ENCODE peak calls at places on chromosome 22, in four cellular contexts. V is sigmoid colon, U is astrocyte of the spinal cord, E is tibial artery. P is an unnamed sample.

GRCh38 chr22:37275622-37276021 is 6.7 kb upstream of the CYTH4 start:
- DNase-seq in U (no peak), V (no peak), E (no peak), P (no peak)

GRCh38 chr22:27159716-27160295 is 502.4 kb downstream of the MIAT start:
- DNase-seq in E (no peak), U (no peak), V (no peak), P (no peak)

GRCh38 chr22:33328789-33329296 is 270.7 kb upstream of the SYN3 start:
- DNase-seq in E (no peak), U (peak), V (no peak), P (no peak)

GRCh38 chr22:37749223-37749622 is 52.4 kb downstream of the TRIOBP start:
- DNase-seq in U (no peak), E (no peak), V (no peak), P (no peak)

GRCh38 chr22:36771376-36772063 is 4.4 kb downstream of the IFT27 start:
- DNase-seq in E (no peak), V (peak), U (no peak), P (no peak)

GRCh38 chr22:39999144-39999757 is 4.5 kb downstream of the FAM83F start:
- DNase-seq in E (no peak), V (no peak), U (peak), P (no peak)

GRCh38 chr22:21926728-21927127 is 25.9 kb downstream of the PPM1F start:
- DNase-seq in E (no peak), U (no peak), V (no peak), P (no peak)

GRCh38 chr22:40265783-40266182 is 80.5 kb upstream of the ADSL start:
- DNase-seq in V (no peak), U (no peak), E (no peak), P (no peak)

GRCh38 chr22:24088796-24089195 is 77.7 kb downstream of the CABIN1 start:
- DNase-seq in E (no peak), U (peak), V (peak), P (peak)

GRCh38 chr22:35873426-35873825 is 155.2 kb downstream of the RBFOX2 start:
- DNase-seq in V (no peak), E (no peak), U (no peak), P (no peak)

GRCh38 chr22:21646608-21647590 is 4.8 kb downstream of the SDF2L1 start:
- DNase-seq in U (peak), E (peak), V (peak), P (peak)

GRCh38 chr22:48902983-48903650 is 924.6 kb downstream of the BRD1 start:
- DNase-seq in E (no peak), V (peak), U (no peak), P (no peak)

GRCh38 chr22:17743661-17744411 is 30.4 kb downstream of the BID start:
- DNase-seq in E (no peak), U (no peak), V (no peak), P (no peak)

GRCh38 chr22:27317156-27317555 is 484.4 kb downstream of the MN1 start:
- DNase-seq in V (no peak), E (no peak), U (no peak), P (no peak)

GRCh38 chr22:38176170-38176741 is 5.4 kb downstream of the PLA2G6 start:
- DNase-seq in U (peak), E (peak), V (peak), P (peak)

GRCh38 chr22:47781024-47781423 is 1018.6 kb downstream of the TBC1D22A start:
- DNase-seq in U (no peak), E (no peak), V (no peak), P (no peak)

GRCh38 chr22:43289551-43289963 is 53.6 kb downstream of the SCUBE1 start:
- DNase-seq in U (no peak), V (no peak), E (no peak), P (peak)

GRCh38 chr22:36977401-36977861 is 41.8 kb downstream of the TST start:
- DNase-seq in E (peak), U (peak), V (peak), P (peak)

GRCh38 chr22:39960791-39961746 is 872 bp downstream of the TMA7B start:
- DNase-seq in V (no peak), U (peak), E (no peak), P (peak)

GRCh38 chr22:23705358-23705757 is 14.5 kb downstream of the RGL4 start:
- DNase-seq in U (no peak), E (no peak), V (no peak), P (no peak)

GRCh38 chr22:39361495-39361894 is 11.7 kb downstream of the SYNGR1 start:
- DNase-seq in E (no peak), U (no peak), V (no peak), P (no peak)

GRCh38 chr22:39490966-39491680 is 11.0 kb upstream of the MIEF1 start:
- DNase-seq in E (no peak), U (no peak), V (peak), P (no peak)

GRCh38 chr22:28006271-28006670 is 87.2 kb upstream of the PITPNB start:
- DNase-seq in E (no peak), V (no peak), U (no peak), P (no peak)

GRCh38 chr22:37999640-38000272 is 15.4 kb upstream of the SOX10 start:
- DNase-seq in E (no peak), V (no peak), U (peak), P (peak)

GRCh38 chr22:38873469-38874411 is 1.7 kb upstream of the CBX6 start:
- DNase-seq in U (no peak), V (peak), E (no peak), P (no peak)

GRCh38 chr22:21766933-21767462 is 31.4 kb upstream of the YPEL1 start:
- DNase-seq in U (no peak), V (no peak), E (no peak), P (no peak)

GRCh38 chr22:27799334-27800249 is 2.0 kb downstream of the MN1 start:
- DNase-seq in U (no peak), E (no peak), V (no peak), P (no peak)

GRCh38 chr22:30602049-30602448 is 4.9 kb upstream of the TCN2 start:
- DNase-seq in U (peak), E (no peak), V (no peak), P (peak)

GRCh38 chr22:45628508-45628907 is 43.1 kb upstream of the ATXN10 start:
- DNase-seq in E (no peak), U (no peak), V (no peak), P (no peak)

GRCh38 chr22:24952837-24953293 is 349 bp downstream of the KIAA1671 start:
- DNase-seq in V (peak), U (peak), E (peak), P (peak)

GRCh38 chr22:24706732-24707476 is 67.6 kb downstream of the PIWIL3 start:
- DNase-seq in V (no peak), U (no peak), E (no peak), P (no peak)

GRCh38 chr22:33639588-33640254 is 280.6 kb downstream of the LARGE1 start:
- DNase-seq in V (no peak), U (no peak), E (no peak), P (no peak)

GRCh38 chr22:21573750-21574494 is 6.4 kb downstream of the UBE2L3 start:
- DNase-seq in E (no peak), V (no peak), U (no peak), P (no peak)

GRCh38 chr22:26718905-26719304 is 61.5 kb downstream of the MIAT start:
- DNase-seq in E (no peak), U (peak), V (no peak), P (peak)

GRCh38 chr22:24289781-24290181 is 19.1 kb downstream of the SPECC1L start:
- DNase-seq in E (peak), U (no peak), V (peak), P (peak)

GRCh38 chr22:50085211-50085999 is at the start of gene MLC1:
- DNase-seq in V (no peak), E (no peak), U (no peak), P (no peak)

GRCh38 chr22:42275176-42275575 is 4.7 kb upstream of the TCF20 start:
- DNase-seq in U (no peak), E (no peak), V (peak), P (no peak)

GRCh38 chr22:46764140-46764680 is 1.8 kb downstream of the TBC1D22A start:
- DNase-seq in U (no peak), V (no peak), E (no peak), P (no peak)
- H3K4me3 ChIP-seq in U (no peak), V (no peak), E (no peak), P (no peak)

DNA sequence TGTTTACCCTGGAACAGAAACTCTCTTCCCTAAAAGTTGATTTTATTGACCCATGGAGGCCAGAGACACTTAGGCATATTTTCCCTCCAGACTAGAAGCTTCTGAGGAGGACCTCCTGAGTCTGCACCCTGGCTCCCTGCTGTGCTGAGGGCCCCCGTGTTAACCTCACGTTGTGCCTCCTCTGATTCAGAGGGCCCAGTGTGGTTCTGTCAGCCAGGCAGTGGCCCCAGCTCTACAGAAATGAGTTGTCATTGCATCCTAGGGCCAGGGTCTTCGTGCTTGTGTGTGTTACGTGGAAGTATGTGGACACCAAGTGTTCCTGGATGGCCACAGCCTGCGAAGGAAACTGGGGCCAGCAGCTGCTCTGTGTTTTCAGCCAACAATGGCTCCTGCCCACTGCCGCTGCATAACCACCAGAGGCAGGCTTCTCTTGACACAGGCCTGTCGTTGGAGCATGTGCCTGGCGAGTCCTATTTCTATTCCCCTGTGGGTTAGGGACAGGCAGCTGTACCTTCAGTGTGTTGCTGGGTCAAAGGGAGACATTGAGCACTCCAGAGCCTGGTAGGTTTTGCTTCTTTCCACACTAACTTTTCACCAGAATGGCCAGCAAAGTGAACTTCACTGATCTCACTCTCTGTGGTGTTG is 44.5 kb downstream of the MED15 start:
- DNase-seq in U (no peak), V (peak), E (peak), P (no peak)
- TF ChIP-seq CTCF in U (peak), V (no peak), E (peak), P (peak)

GRCh38 chr22:31650391-31650790 is 11.6 kb downstream of the PISD start:
- DNase-seq in V (no peak), E (no peak), U (peak), P (peak)

GRCh38 chr22:31652129-31652528 is 9.9 kb downstream of the PISD start:
- DNase-seq in U (no peak), V (no peak), E (no peak), P (no peak)

GRCh38 chr22:31653944-31654343 is 8.1 kb downstream of the PISD start:
- DNase-seq in E (no peak), V (no peak), U (no peak), P (no peak)

GRCh38 chr22:31652911-31653684 is 8.9 kb downstream of the PISD start:
- DNase-seq in U (no peak), E (no peak), V (no peak), P (no peak)

GRCh38 chr22:31651667-31652066 is 10.3 kb downstream of the PISD start:
- DNase-seq in E (no peak), V (no peak), U (no peak), P (no peak)
- H3K4me3 ChIP-seq in E (no peak), V (no peak), U (no peak), P (no peak)

DNA sequence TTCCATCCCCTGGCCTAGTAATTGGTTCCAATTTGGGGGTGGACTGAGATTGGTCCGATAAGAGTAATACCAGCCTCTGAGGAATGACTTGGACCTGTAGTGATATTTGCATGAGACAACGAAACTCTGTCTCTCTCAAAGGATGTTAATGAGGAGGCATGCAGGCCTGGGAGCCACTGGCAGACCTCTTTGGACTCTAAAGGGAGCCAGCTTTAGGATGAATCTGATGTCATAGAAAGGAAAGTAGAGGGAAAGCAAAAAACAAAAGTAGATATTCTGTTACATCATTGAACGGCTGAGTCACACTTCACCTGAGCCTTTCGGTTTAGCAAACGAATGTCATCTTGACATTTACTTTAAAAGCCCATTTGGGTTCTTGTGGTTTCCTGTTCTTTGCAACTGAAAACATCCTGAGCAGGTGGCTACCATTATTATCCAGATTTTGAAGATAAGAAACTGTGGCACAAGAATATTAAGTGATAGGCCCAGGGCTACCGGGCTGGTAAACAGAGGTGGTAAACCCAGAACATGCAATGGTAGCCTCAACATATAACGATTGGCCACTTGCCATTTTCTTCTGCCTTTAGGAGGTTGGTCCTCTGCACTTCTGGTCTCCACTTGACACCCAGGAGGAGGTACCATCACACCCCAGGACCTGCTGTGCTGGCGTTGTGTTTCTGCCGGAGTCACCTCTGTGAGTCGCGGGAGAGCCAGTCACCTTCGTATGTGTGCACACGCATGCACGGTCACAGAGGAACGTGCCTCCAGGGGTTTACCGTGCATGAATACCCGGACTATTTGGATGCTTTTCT is 42.7 kb downstream of the RTL6 start:
- DNase-seq in V (no peak), U (no peak), E (no peak), P (no peak)
- TF ChIP-seq CTCF in V (no peak), U (no peak), E (no peak), P (no peak)

DNA sequence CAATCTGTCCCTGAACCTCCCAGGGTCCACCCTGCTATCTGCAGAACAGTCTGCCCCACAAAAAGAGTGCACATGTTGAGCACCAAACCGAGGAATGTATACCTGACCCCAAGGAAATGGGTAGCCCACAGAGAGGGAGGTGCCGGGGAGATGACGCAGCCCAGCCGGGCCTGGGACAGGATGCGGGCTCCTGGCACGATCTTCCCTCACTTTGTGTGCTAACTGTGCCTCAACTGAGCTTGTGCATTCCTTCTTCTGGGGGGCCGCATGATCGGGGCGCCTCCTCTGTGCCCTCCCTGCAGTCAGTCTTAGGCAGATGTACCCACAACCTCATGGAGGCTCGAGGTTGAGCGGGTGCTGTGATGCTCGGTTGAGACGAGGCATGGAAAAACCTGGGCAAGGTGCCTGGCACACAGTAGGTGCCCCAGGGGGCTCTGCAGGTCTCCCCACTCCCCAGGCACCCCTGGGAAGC is 2.4 kb downstream of the GAS2L1 start:
- DNase-seq in U (peak), E (no peak), V (peak), P (peak)
- H3K4me3 ChIP-seq in U (peak), E (peak), V (no peak), P (no peak)

GRCh38 chr22:44360686-44361381 is 48.1 kb upstream of the SHISAL1 start:
- DNase-seq in E (peak), V (peak), U (peak), P (peak)
- TF ChIP-seq CTCF in E (peak), V (peak), U (peak), P (peak)

P was measured in foreskin fibroblast.